ENCODE peak calls at places on chromosome 20, in ten cellular contexts. One of them, this sample, is unnamed.

GRCh38 chr20:52003976-52004375 is 187.6 kb downstream of the ZFP64 start:
- DNase-seq in colonic mucosa: no peak
- DNase-seq in A549: no peak
- DNase-seq in testis: peak; percentile 27
- DNase-seq in GM12865: no peak
- DNase-seq in neural progenitor cell: peak; percentile 73
- DNase-seq in bronchial epithelial cell: no peak
- DNase-seq in heart left ventricle: no peak
- DNase-seq in fibroblast of pulmonary artery: no peak
- DNase-seq in WERI-Rb-1: no peak
- DNase-seq in this sample: no peak

GRCh38 chr20:59577037-59577808 is 27.1 kb upstream of the PHACTR3 start:
- DNase-seq in colonic mucosa: no peak
- DNase-seq in A549: no peak
- DNase-seq in testis: no peak
- DNase-seq in GM12865: no peak
- DNase-seq in neural progenitor cell: peak; percentile 27
- DNase-seq in bronchial epithelial cell: no peak
- DNase-seq in heart left ventricle: no peak
- DNase-seq in fibroblast of pulmonary artery: no peak
- DNase-seq in WERI-Rb-1: no peak
- DNase-seq in this sample: no peak

GRCh38 chr20:19026901-19027644 is 185.4 kb upstream of the SLC24A3 start:
- DNase-seq in colonic mucosa: no peak
- DNase-seq in A549: no peak
- DNase-seq in testis: no peak
- DNase-seq in GM12865: no peak
- DNase-seq in neural progenitor cell: peak; percentile 2
- DNase-seq in bronchial epithelial cell: no peak
- DNase-seq in heart left ventricle: no peak
- DNase-seq in fibroblast of pulmonary artery: no peak
- DNase-seq in WERI-Rb-1: no peak
- DNase-seq in this sample: no peak

GRCh38 chr20:37295595-37295994 is 6.1 kb downstream of the MANBAL start:
- DNase-seq in colonic mucosa: peak; percentile 63
- DNase-seq in A549: peak; percentile 25
- DNase-seq in testis: no peak
- DNase-seq in GM12865: no peak
- DNase-seq in neural progenitor cell: peak; percentile 63
- DNase-seq in bronchial epithelial cell: peak; percentile 99
- DNase-seq in heart left ventricle: no peak
- DNase-seq in fibroblast of pulmonary artery: no peak
- DNase-seq in WERI-Rb-1: no peak
- DNase-seq in this sample: no peak

GRCh38 chr20:62396367-62397239 is 9.7 kb downstream of the RPS21 start:
- DNase-seq in colonic mucosa: no peak
- DNase-seq in A549: no peak
- DNase-seq in testis: no peak
- DNase-seq in GM12865: no peak
- DNase-seq in neural progenitor cell: no peak
- DNase-seq in bronchial epithelial cell: no peak
- DNase-seq in heart left ventricle: no peak
- DNase-seq in fibroblast of pulmonary artery: no peak
- DNase-seq in WERI-Rb-1: no peak
- DNase-seq in this sample: no peak

GRCh38 chr20:16314722-16315121 is 258.5 kb downstream of the KIF16B start:
- DNase-seq in colonic mucosa: no peak
- DNase-seq in A549: no peak
- DNase-seq in testis: no peak
- DNase-seq in GM12865: peak; percentile 16
- DNase-seq in neural progenitor cell: no peak
- DNase-seq in bronchial epithelial cell: no peak
- DNase-seq in heart left ventricle: no peak
- DNase-seq in fibroblast of pulmonary artery: no peak
- DNase-seq in WERI-Rb-1: no peak
- DNase-seq in this sample: no peak

GRCh38 chr20:8608470-8608869 is 460.4 kb upstream of the PLCB4 start:
- DNase-seq in colonic mucosa: no peak
- DNase-seq in A549: no peak
- DNase-seq in testis: no peak
- DNase-seq in GM12865: no peak
- DNase-seq in neural progenitor cell: no peak
- DNase-seq in bronchial epithelial cell: no peak
- DNase-seq in heart left ventricle: no peak
- DNase-seq in fibroblast of pulmonary artery: no peak
- DNase-seq in WERI-Rb-1: no peak
- DNase-seq in this sample: no peak

GRCh38 chr20:58271596-58272460 is 37.7 kb upstream of the RAB22A start:
- DNase-seq in colonic mucosa: no peak
- DNase-seq in A549: no peak
- DNase-seq in testis: no peak
- DNase-seq in GM12865: no peak
- DNase-seq in neural progenitor cell: no peak
- DNase-seq in bronchial epithelial cell: no peak
- DNase-seq in heart left ventricle: no peak
- DNase-seq in fibroblast of pulmonary artery: no peak
- DNase-seq in WERI-Rb-1: no peak
- DNase-seq in this sample: peak; percentile 6

GRCh38 chr20:36085686-36086267 is 68.8 kb upstream of the EPB41L1 start:
- DNase-seq in colonic mucosa: peak; percentile 80
- DNase-seq in A549: peak; percentile 84
- DNase-seq in testis: no peak
- DNase-seq in GM12865: no peak
- DNase-seq in neural progenitor cell: no peak
- DNase-seq in bronchial epithelial cell: peak; percentile 92
- DNase-seq in heart left ventricle: no peak
- DNase-seq in fibroblast of pulmonary artery: peak; percentile 35
- DNase-seq in WERI-Rb-1: no peak
- DNase-seq in this sample: peak; percentile 77

DNA sequence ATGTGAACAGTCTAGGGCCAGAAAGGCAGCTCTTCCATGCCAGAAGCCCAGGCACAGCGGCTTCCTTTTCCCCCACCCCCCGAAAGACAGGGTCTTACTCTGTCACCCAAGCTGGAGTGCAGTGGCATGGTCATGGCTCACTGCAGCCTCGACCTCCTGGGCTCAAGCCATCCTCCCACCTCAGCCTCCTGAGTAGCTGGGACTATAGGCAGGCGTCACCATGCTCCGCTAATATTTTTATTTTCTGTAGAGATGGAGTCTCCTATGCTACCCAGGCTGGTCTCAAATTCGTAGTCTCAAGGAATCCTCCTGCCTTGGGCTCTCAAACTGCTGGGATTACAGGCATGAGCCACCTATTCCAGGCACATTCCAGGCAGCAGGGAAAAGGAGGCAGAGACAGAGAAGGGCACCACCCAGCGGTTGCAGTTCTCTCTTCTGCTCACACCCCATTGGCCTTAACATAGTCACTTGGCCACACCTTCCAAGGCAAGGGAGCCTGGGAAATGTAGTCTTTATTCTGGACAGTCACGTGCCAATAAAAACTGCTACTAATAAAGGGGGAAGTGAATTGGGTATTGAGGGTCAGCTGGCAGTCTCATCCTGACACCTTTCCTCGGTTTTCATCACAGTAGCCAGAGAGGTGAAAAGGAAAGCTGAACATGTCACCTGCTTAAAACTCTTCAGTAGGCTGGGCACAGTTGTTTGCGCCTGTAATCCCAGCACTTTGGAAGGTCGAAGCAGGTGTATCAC is 205.9 kb downstream of the ZMYND8 start:
- DNase-seq in colonic mucosa: peak; percentile 62
- DNase-seq in A549: peak; percentile 72
- DNase-seq in testis: peak; percentile 90
- DNase-seq in GM12865: peak; percentile 37
- DNase-seq in neural progenitor cell: peak; percentile 91
- DNase-seq in bronchial epithelial cell: peak; percentile 63
- DNase-seq in heart left ventricle: peak; percentile 56
- DNase-seq in fibroblast of pulmonary artery: peak; percentile 84
- DNase-seq in WERI-Rb-1: peak; percentile 88
- DNase-seq in this sample: peak; percentile 87
- TF ChIP-seq CTCF in colonic mucosa: peak; percentile 33
- TF ChIP-seq CTCF in A549: peak; percentile 66
- TF ChIP-seq CTCF in testis: peak; percentile 76
- TF ChIP-seq CTCF in GM12865: peak; percentile 38
- TF ChIP-seq CTCF in neural progenitor cell: peak; percentile 93
- TF ChIP-seq CTCF in bronchial epithelial cell: peak; percentile 76
- TF ChIP-seq CTCF in heart left ventricle: peak; percentile 64
- TF ChIP-seq CTCF in fibroblast of pulmonary artery: peak; percentile 80
- TF ChIP-seq CTCF in WERI-Rb-1: peak; percentile 91
- TF ChIP-seq CTCF in this sample: peak; percentile 89

GRCh38 chr20:33554914-33555420 is 65.1 kb downstream of the CBFA2T2 start:
- DNase-seq in colonic mucosa: peak; percentile 45
- DNase-seq in A549: peak; percentile 78
- DNase-seq in testis: no peak
- DNase-seq in GM12865: peak; percentile 92
- DNase-seq in neural progenitor cell: peak; percentile 33
- DNase-seq in bronchial epithelial cell: peak; percentile 96
- DNase-seq in heart left ventricle: no peak
- DNase-seq in fibroblast of pulmonary artery: peak; percentile 95
- DNase-seq in WERI-Rb-1: no peak
- DNase-seq in this sample: peak; percentile 98
- H3K4me3 ChIP-seq in colonic mucosa: no peak overlapping the region
- H3K4me3 ChIP-seq in A549: no peak overlapping the region
- H3K4me3 ChIP-seq in testis: no peak overlapping the region
- H3K4me3 ChIP-seq in GM12865: peak overlapping the region; percentile 13
- H3K4me3 ChIP-seq in neural progenitor cell: no peak overlapping the region
- H3K4me3 ChIP-seq in bronchial epithelial cell: no peak overlapping the region
- H3K4me3 ChIP-seq in heart left ventricle: peak overlapping the region; percentile 6
- H3K4me3 ChIP-seq in fibroblast of pulmonary artery: no peak overlapping the region
- H3K4me3 ChIP-seq in WERI-Rb-1: no peak overlapping the region
- H3K4me3 ChIP-seq in this sample: no peak overlapping the region

DNA sequence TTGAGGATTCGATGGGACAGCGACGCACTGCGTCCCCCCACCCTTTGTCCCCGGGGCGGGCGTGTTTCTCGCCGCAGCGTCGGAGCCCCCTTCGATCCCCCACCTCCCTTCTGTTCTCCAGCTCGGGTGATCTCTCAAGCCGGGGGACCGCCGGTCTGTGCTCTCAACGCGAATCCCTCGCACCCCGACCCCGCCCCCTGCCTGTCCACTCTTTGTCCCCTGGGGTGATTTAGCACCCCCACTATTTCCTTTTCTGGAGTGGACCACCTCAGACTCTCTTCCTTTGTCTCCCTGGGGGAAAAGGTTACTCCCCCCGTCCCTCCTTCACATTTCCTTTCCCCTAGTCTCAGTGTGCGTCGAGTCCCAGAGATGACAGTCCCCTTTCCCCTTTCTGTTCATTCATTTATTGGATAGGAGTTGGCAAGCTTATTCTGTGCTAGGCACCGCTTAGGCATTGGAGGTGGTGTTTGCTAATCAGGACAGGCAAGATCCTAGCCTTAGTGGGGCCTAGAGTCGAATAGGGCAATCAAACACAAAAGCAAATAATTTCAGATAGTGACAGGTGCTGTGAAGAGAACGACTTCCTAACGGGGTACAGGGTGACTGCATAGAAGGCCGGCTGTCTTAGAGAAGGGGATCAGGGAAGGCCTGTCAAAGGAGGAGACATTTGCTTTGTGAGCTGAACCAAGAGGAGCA is 671 bp downstream of the PTPN1 start:
- DNase-seq in colonic mucosa: peak; percentile 43
- DNase-seq in A549: no peak
- DNase-seq in testis: peak; percentile 32
- DNase-seq in GM12865: no peak
- DNase-seq in neural progenitor cell: peak; percentile 58
- DNase-seq in bronchial epithelial cell: no peak
- DNase-seq in heart left ventricle: peak; percentile 34
- DNase-seq in fibroblast of pulmonary artery: no peak
- DNase-seq in WERI-Rb-1: no peak
- DNase-seq in this sample: no peak
- TF ChIP-seq CTCF in colonic mucosa: no peak
- TF ChIP-seq CTCF in A549: no peak
- TF ChIP-seq CTCF in testis: no peak
- TF ChIP-seq CTCF in GM12865: no peak
- TF ChIP-seq CTCF in neural progenitor cell: no peak
- TF ChIP-seq CTCF in bronchial epithelial cell: no peak
- TF ChIP-seq CTCF in heart left ventricle: no peak
- TF ChIP-seq CTCF in fibroblast of pulmonary artery: no peak
- TF ChIP-seq CTCF in WERI-Rb-1: no peak
- TF ChIP-seq CTCF in this sample: no peak

DNA sequence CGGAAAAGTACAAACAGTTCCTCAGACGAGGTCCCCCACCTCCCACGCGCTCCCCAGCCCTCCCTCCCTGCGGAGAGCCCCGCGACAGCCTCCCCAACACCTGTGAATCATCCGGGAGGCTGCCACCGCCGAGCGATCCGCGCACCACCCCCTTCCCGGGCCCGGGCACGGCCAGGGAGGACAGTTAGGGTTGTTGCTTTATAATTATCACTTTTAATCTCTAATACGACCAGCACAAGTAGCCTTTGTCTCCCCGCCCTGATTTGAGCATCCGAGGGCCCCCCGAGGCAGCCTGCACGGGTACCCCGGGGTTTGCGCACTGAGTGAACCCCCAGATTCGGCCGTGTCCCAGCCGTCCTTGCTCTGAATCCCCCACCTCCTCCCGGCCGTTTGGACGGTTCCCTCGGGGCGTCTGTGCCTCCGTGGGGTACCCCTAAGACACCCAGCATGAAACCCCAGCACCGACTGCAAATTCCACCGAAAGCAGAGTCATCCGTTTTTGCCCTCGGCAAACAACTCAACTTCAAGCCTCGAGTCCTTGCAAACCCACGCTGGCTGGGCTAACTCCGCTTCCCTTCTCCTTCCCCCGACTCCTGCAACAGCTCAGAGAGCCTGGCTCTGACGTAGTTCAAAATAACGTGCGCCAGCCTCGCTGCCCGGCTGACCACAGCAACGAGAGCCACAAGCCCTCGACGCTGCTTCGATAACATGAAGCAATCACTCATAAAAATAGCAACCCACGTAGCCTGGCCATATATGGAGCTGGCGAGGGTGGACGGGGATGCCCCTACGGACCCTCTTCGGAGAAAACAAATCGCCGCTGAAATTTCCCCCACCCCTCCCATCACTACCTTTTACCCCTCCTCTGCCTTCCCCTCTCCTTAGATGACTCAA is 866 bp upstream of the SNAP25 start:
- DNase-seq in colonic mucosa: no peak
- DNase-seq in A549: peak; percentile 65
- DNase-seq in testis: peak; percentile 91
- DNase-seq in GM12865: no peak
- DNase-seq in neural progenitor cell: peak; percentile 90
- DNase-seq in bronchial epithelial cell: peak; percentile 75
- DNase-seq in heart left ventricle: no peak
- DNase-seq in fibroblast of pulmonary artery: peak; percentile 90
- DNase-seq in WERI-Rb-1: peak; percentile 80
- DNase-seq in this sample: peak; percentile 98
- H3K4me3 ChIP-seq in colonic mucosa: no peak overlapping the region
- H3K4me3 ChIP-seq in A549: peak overlapping the region; percentile 70
- H3K4me3 ChIP-seq in testis: peak overlapping the region; percentile 64
- H3K4me3 ChIP-seq in GM12865: no peak overlapping the region
- H3K4me3 ChIP-seq in neural progenitor cell: peak overlapping the region; percentile 60
- H3K4me3 ChIP-seq in bronchial epithelial cell: peak overlapping the region; percentile 34
- H3K4me3 ChIP-seq in heart left ventricle: no peak overlapping the region
- H3K4me3 ChIP-seq in fibroblast of pulmonary artery: peak overlapping the region; percentile 28
- H3K4me3 ChIP-seq in WERI-Rb-1: peak overlapping the region; percentile 74
- H3K4me3 ChIP-seq in this sample: peak overlapping the region; percentile 65

This sample was measured in choroid plexus epithelial cell.